ENCODE peak calls at places on chromosomes 11 and 22, in seven cellular contexts. I, K, D, Y, X, V and R are unnamed samples.

GRCh38 chr11:65109231-65110198 is 2.2 kb upstream of the TM7SF2 start:
- DNase-seq in V (no peak), Y (no peak), I (no peak), K (no peak), X (no peak), D (no peak), R (no peak)

GRCh38 chr22:50674606-50675552 is 2.3 kb downstream of the SHANK3 start:
- DNase-seq in K (peak; percentile 32), V (peak; percentile 82), D (no peak), Y (no peak), I (no peak), X (peak; percentile 23), R (peak; percentile 75)

GRCh38 chr11:70703141-70704052 is 305.1 kb downstream of the CTTN start:
- DNase-seq in X (no peak), Y (no peak), V (no peak), I (no peak), K (no peak), D (no peak), R (no peak)

GRCh38 chr11:58912124-58912523 is 27.2 kb upstream of the GLYATL1 start:
- DNase-seq in I (no peak), K (no peak), X (no peak), Y (no peak), D (no peak), V (peak; percentile 44), R (no peak)

GRCh38 chr11:7418061-7418460 is 67.2 kb upstream of the OLFML1 start:
- DNase-seq in K (no peak), Y (no peak), X (no peak), I (no peak), D (no peak), V (peak; percentile 45), R (no peak)

GRCh38 chr11:1391165-1392010 is 1.7 kb downstream of the BRSK2 start:
- DNase-seq in D (no peak), V (no peak), X (no peak), K (no peak), I (no peak), Y (no peak), R (peak; percentile 69)

GRCh38 chr11:45333023-45333422 is 46.9 kb upstream of the SYT13 start:
- DNase-seq in I (no peak), Y (peak; percentile 44), D (no peak), V (no peak), K (no peak), X (no peak), R (no peak)

GRCh38 chr11:133930767-133931448 is 25.9 kb downstream of the IGSF9B start:
- DNase-seq in V (no peak), X (no peak), I (no peak), K (no peak), D (no peak), Y (no peak), R (peak; percentile 82)

GRCh38 chr22:40911772-40912171 is 39.4 kb upstream of the RBX1 start:
- DNase-seq in K (no peak), X (no peak), Y (no peak), D (no peak), I (no peak), V (no peak), R (no peak)

GRCh38 chr22:23815781-23816551 is 22.8 kb downstream of the DERL3 start:
- DNase-seq in V (no peak), K (no peak), Y (no peak), D (no peak), I (no peak), X (no peak), R (no peak)

GRCh38 chr11:14750911-14751310 is 107.3 kb downstream of the PDE3B start:
- DNase-seq in X (no peak), Y (no peak), K (no peak), V (no peak), D (no peak), I (no peak), R (no peak)

GRCh38 chr22:49996192-49996531 is 16.4 kb downstream of the IL17REL start:
- DNase-seq in Y (no peak), D (no peak), V (no peak), X (no peak), K (no peak), I (no peak), R (no peak)

GRCh38 chr22:45785458-45785857 is 113.8 kb downstream of the ATXN10 start:
- DNase-seq in V (peak; percentile 64), Y (no peak), K (no peak), D (no peak), X (no peak), I (no peak), R (no peak)

GRCh38 chr11:94545641-94546470 is 2.1 kb downstream of the FUT4 start:
- DNase-seq in I (no peak), Y (no peak), X (no peak), V (no peak), K (no peak), D (no peak), R (no peak)

GRCh38 chr22:38452373-38453064 is 2.5 kb downstream of the KCNJ4 start:
- DNase-seq in V (no peak), I (no peak), Y (no peak), K (no peak), D (no peak), X (no peak), R (no peak)

GRCh38 chr11:86577663-86578636 is 94.5 kb downstream of the ME3 start:
- DNase-seq in Y (no peak), I (no peak), D (peak; percentile 95), V (peak; percentile 70), K (no peak), X (no peak), R (peak; percentile 33)

GRCh38 chr11:21965221-21965620 is 227.7 kb upstream of the ANO5 start:
- DNase-seq in D (no peak), Y (no peak), X (no peak), I (no peak), K (no peak), V (no peak), R (no peak)

GRCh38 chr11:20156876-20157613 is 3.2 kb downstream of the DBX1 start:
- DNase-seq in Y (no peak), K (peak; percentile 46), D (no peak), X (no peak), I (no peak), V (no peak), R (no peak)

GRCh38 chr11:126140932-126141291 is 70.5 kb downstream of the RPUSD4 start:
- DNase-seq in D (peak; percentile 60), V (no peak), I (no peak), Y (peak; percentile 84), X (no peak), K (no peak), R (peak; percentile 41)

GRCh38 chr11:93574821-93575220 is 31.6 kb upstream of the SMCO4 start:
- DNase-seq in I (no peak), D (no peak), K (no peak), X (no peak), V (no peak), Y (no peak), R (no peak)

GRCh38 chr22:19776433-19777031 is 16.0 kb downstream of the TBX1 start:
- DNase-seq in Y (no peak), X (no peak), D (no peak), K (no peak), I (no peak), V (no peak), R (peak; percentile 49)

GRCh38 chr11:870127-870413 is 27.4 kb downstream of the TSPAN4 start:
- DNase-seq in D (no peak), I (no peak), Y (no peak), K (no peak), X (no peak), V (no peak), R (no peak)

GRCh38 chr11:118605116-118605867 is 2.1 kb upstream of the PHLDB1 start:
- DNase-seq in D (peak; percentile 82), K (no peak), I (no peak), V (no peak), Y (no peak), X (no peak), R (peak; percentile 44)

GRCh38 chr11:95142431-95142830 is 52.8 kb downstream of the ENDOD1 start:
- DNase-seq in Y (no peak), I (no peak), X (no peak), K (no peak), D (no peak), V (no peak), R (no peak)

GRCh38 chr11:65491614-65492386 is 7.0 kb upstream of the MALAT1 start:
- DNase-seq in X (no peak), D (peak; percentile 94), K (no peak), Y (peak; percentile 93), I (no peak), V (peak; percentile 88), R (no peak)

GRCh38 chr11:788009-788640 is 1.8 kb downstream of the CEND1 start:
- DNase-seq in Y (no peak), X (no peak), V (no peak), K (no peak), I (no peak), D (no peak), R (no peak)

GRCh38 chr22:39967103-39967829 is 7.1 kb downstream of the TMA7B start:
- DNase-seq in V (peak; percentile 27), K (no peak), Y (no peak), D (peak; percentile 78), I (peak; percentile 55), X (no peak), R (no peak)

GRCh38 chr11:86073948-86074347 is 5.1 kb upstream of the PICALM start:
- DNase-seq in V (no peak), Y (no peak), I (no peak), X (no peak), K (no peak), D (no peak), R (no peak)

GRCh38 chr11:73321342-73322110 is 13.4 kb downstream of the ARHGEF17 start:
- DNase-seq in D (peak; percentile 74), X (no peak), I (no peak), Y (peak; percentile 31), V (no peak), K (no peak), R (no peak)